ENCODE peak calls at places on chromosome 7, in four cellular contexts. H is astrocyte of the spinal cord, Z is smooth muscle cell of the brain vasculature, S is GF-D8. K is an unnamed sample.

GRCh38 chr7:19522486-19522885 is 186.4 kb downstream of the POLR1F start:
- DNase-seq in S (no peak), H (peak; percentile 91), Z (peak; percentile 62), K (no peak)

GRCh38 chr7:41747951-41748350 is 45.1 kb upstream of the INHBA start:
- DNase-seq in S (no peak), H (no peak), Z (no peak), K (no peak)

GRCh38 chr7:46939089-46939488 is 642.8 kb downstream of the TNS3 start:
- DNase-seq in S (no peak), Z (no peak), H (no peak), K (no peak)

GRCh38 chr7:101433688-101434087 is 71.0 kb downstream of the COL26A1 start:
- DNase-seq in H (no peak), S (no peak), Z (no peak), K (no peak)

GRCh38 chr7:34445653-34446052 is 212.4 kb upstream of the NPSR1 start:
- DNase-seq in Z (no peak), H (no peak), S (no peak), K (no peak)

GRCh38 chr7:29958667-29959358 is 30.8 kb downstream of the SCRN1 start:
- DNase-seq in Z (no peak), H (no peak), S (no peak), K (no peak)

GRCh38 chr7:100682228-100682741 is 8.7 kb downstream of the GNB2 start:
- DNase-seq in S (no peak), Z (no peak), H (peak; percentile 53), K (no peak)

GRCh38 chr7:156703209-156703608 is 62.6 kb downstream of the RNF32 start:
- DNase-seq in S (no peak), Z (no peak), H (no peak), K (no peak)

GRCh38 chr7:41241641-41242040 is 461.2 kb downstream of the INHBA start:
- DNase-seq in H (no peak), Z (no peak), S (no peak), K (no peak)

GRCh38 chr7:141739250-141739649 is 1.1 kb downstream of the SSBP1 start:
- DNase-seq in H (no peak), S (no peak), Z (no peak), K (no peak)

GRCh38 chr7:22390512-22390911 is 33.6 kb upstream of the RAPGEF5 start:
- DNase-seq in S (no peak), H (no peak), Z (no peak), K (no peak)

GRCh38 chr7:102028206-102028826 is 210.9 kb downstream of the CUX1 start:
- DNase-seq in Z (no peak), S (peak; percentile 84), H (no peak), K (peak; percentile 72)

GRCh38 chr7:97871659-97872024 is 566 bp downstream of the ASNS start:
- DNase-seq in S (no peak), Z (no peak), H (no peak), K (no peak)

GRCh38 chr7:33258561-33258960 is 129.2 kb downstream of the BBS9 start:
- DNase-seq in Z (no peak), S (no peak), H (no peak), K (no peak)

GRCh38 chr7:155268211-155268610 is 29.5 kb upstream of the INSIG1 start:
- DNase-seq in Z (no peak), S (no peak), H (no peak), K (no peak)

GRCh38 chr7:27194641-27195379 is 5.1 kb downstream of the HOXA13 start:
- DNase-seq in H (no peak), Z (no peak), S (no peak), K (no peak)

GRCh38 chr7:140674356-140674800 is 1.6 kb downstream of the ADCK2 start:
- DNase-seq in S (peak; percentile 17), Z (no peak), H (no peak), K (peak; percentile 31)

GRCh38 chr7:44735403-44736165 is 13.1 kb upstream of the ZMIZ2 start:
- DNase-seq in H (peak; percentile 97), Z (peak; percentile 79), S (no peak), K (no peak)

GRCh38 chr7:99290980-99291607 is 18.5 kb downstream of the MYH16 start:
- DNase-seq in H (no peak), S (no peak), Z (no peak), K (no peak)

GRCh38 chr7:128415217-128415785 is 5.5 kb upstream of the IMPDH1 start:
- DNase-seq in Z (no peak), S (no peak), H (no peak), K (no peak)

GRCh38 chr7:37818023-37818422 is 30.4 kb upstream of the NME8 start:
- DNase-seq in H (no peak), S (no peak), Z (no peak), K (no peak)

GRCh38 chr7:155237297-155237696 is 60.4 kb upstream of the INSIG1 start:
- DNase-seq in H (no peak), Z (no peak), S (no peak), K (no peak)

GRCh38 chr7:105229641-105230040 is 159.1 kb downstream of the SRPK2 start:
- DNase-seq in H (no peak), Z (no peak), S (no peak), K (no peak)